ENCODE peak calls at places on chromosomes 13 and 19, in nine cellular contexts. H is AG09319, O is EL, P is HS-5, R is putamen, V is KG1, Y is heart right ventricle, J is activated T-cell treated with anti-CD3 and anti-CD28 coated beads for 1 hour, E is NCI-H345. S is an unnamed sample.

GRCh38 chr19:12937243-12938053 is 961 bp upstream of the CALR start:
- DNase-seq in Y (no peak), H (no peak), P (no peak), J (no peak), O (peak; percentile 31), E (no peak), R (no peak), V (peak; percentile 87), S (no peak)

GRCh38 chr19:55537741-55538111 is 793 bp upstream of the SBK2 start:
- DNase-seq in O (peak; percentile 84), R (no peak), Y (no peak), H (no peak), E (no peak), P (peak; percentile 28), J (no peak), V (no peak), S (no peak)

GRCh38 chr19:46753420-46754155 is 7.3 kb upstream of the STRN4 start:
- DNase-seq in E (peak; percentile 34), H (no peak), Y (no peak), V (no peak), O (peak; percentile 36), J (peak; percentile 60), P (no peak), R (no peak), S (no peak)

GRCh38 chr19:54041969-54042606 is 21.6 kb downstream of the VSTM1 start:
- DNase-seq in H (no peak), O (no peak), P (no peak), V (no peak), J (no peak), R (no peak), E (no peak), Y (no peak), S (no peak)

GRCh38 chr13:31591834-31592233 is 147.5 kb upstream of the RXFP2 start:
- DNase-seq in J (no peak), O (no peak), Y (no peak), H (no peak), V (no peak), R (no peak), P (no peak), E (no peak), S (no peak)

GRCh38 chr19:18153555-18154134 is 682 bp downstream of the PIK3R2 start:
- DNase-seq in O (peak; percentile 18), H (no peak), P (no peak), Y (no peak), V (no peak), R (no peak), J (no peak), E (no peak), S (no peak)

GRCh38 chr19:50893047-50893737 is 18.0 kb downstream of the KLK4 start:
- DNase-seq in Y (no peak), O (no peak), E (no peak), V (no peak), J (no peak), P (no peak), R (no peak), H (no peak), S (no peak)

GRCh38 chr13:44311011-44311481 is 62.6 kb upstream of the SERP2 start:
- DNase-seq in J (no peak), O (no peak), E (no peak), P (no peak), V (no peak), Y (no peak), R (no peak), H (no peak), S (no peak)

GRCh38 chr19:31562916-31563626 is 213.8 kb upstream of the TSHZ3 start:
- DNase-seq in E (no peak), H (no peak), O (no peak), P (no peak), V (no peak), R (no peak), J (no peak), Y (no peak), S (no peak)

GRCh38 chr13:99782669-99783068 is 188.9 kb downstream of the ZIC5 start:
- DNase-seq in R (no peak), J (no peak), E (no peak), V (no peak), P (no peak), H (no peak), O (no peak), Y (no peak), S (no peak)

GRCh38 chr13:111217661-111218060 is 102.6 kb downstream of the ARHGEF7 start:
- DNase-seq in V (no peak), P (no peak), H (no peak), Y (no peak), O (no peak), R (no peak), E (no peak), J (no peak), S (no peak)

GRCh38 chr19:13665125-13665903 is 99.0 kb upstream of the MRI1 start:
- DNase-seq in Y (no peak), V (no peak), R (no peak), P (no peak), J (no peak), H (no peak), O (no peak), E (no peak), S (no peak)

GRCh38 chr19:31214997-31215396 is 134.2 kb downstream of the TSHZ3 start:
- DNase-seq in O (peak; percentile 37), P (no peak), R (no peak), J (no peak), Y (no peak), E (no peak), H (no peak), V (no peak), S (no peak)

GRCh38 chr13:104953588-104953987 is 1581.9 kb downstream of the EFNB2 start:
- DNase-seq in H (no peak), O (no peak), P (no peak), J (no peak), E (no peak), V (no peak), Y (no peak), R (no peak), S (no peak)